ENCODE peak calls at places on chromosomes 11 and 22, in five cellular contexts. One of them, this sample, is unnamed.

GRCh38 chr11:120023120-120023519 is 114.8 kb downstream of the TRIM29 start:
- DNase-seq in CD8-positive, alpha-beta T cell: no peak
- DNase-seq in dorsolateral prefrontal cortex: no peak
- DNase-seq in AG10803: no peak
- DNase-seq in HFF-Myc: no peak
- DNase-seq in this sample: no peak

GRCh38 chr11:21402274-21402673 is 732.9 kb downstream of the NELL1 start:
- DNase-seq in HFF-Myc: no peak
- DNase-seq in AG10803: no peak
- DNase-seq in dorsolateral prefrontal cortex: no peak
- DNase-seq in CD8-positive, alpha-beta T cell: no peak
- DNase-seq in this sample: no peak

GRCh38 chr22:32904044-32904443 is 102.5 kb downstream of the TIMP3 start:
- DNase-seq in HFF-Myc: no peak
- DNase-seq in dorsolateral prefrontal cortex: peak
- DNase-seq in AG10803: peak
- DNase-seq in CD8-positive, alpha-beta T cell: no peak
- DNase-seq in this sample: no peak

GRCh38 chr11:17613428-17613962 is 66.4 kb downstream of the OTOG start:
- DNase-seq in HFF-Myc: no peak
- DNase-seq in dorsolateral prefrontal cortex: no peak
- DNase-seq in AG10803: no peak
- DNase-seq in CD8-positive, alpha-beta T cell: no peak
- DNase-seq in this sample: no peak

GRCh38 chr11:85955531-85955930 is 100.3 kb downstream of the CCDC83 start:
- DNase-seq in AG10803: peak
- DNase-seq in CD8-positive, alpha-beta T cell: no peak
- DNase-seq in HFF-Myc: no peak
- DNase-seq in dorsolateral prefrontal cortex: no peak
- DNase-seq in this sample: no peak

GRCh38 chr11:2743427-2744110 is 43.8 kb upstream of the KCNQ1OT1 start:
- DNase-seq in dorsolateral prefrontal cortex: no peak
- DNase-seq in HFF-Myc: no peak
- DNase-seq in AG10803: no peak
- DNase-seq in CD8-positive, alpha-beta T cell: no peak
- DNase-seq in this sample: no peak

GRCh38 chr11:75793966-75794365 is 21.0 kb upstream of the UVRAG start:
- DNase-seq in dorsolateral prefrontal cortex: no peak
- DNase-seq in CD8-positive, alpha-beta T cell: no peak
- DNase-seq in AG10803: no peak
- DNase-seq in HFF-Myc: no peak
- DNase-seq in this sample: no peak

GRCh38 chr11:107928767-107929507 is 689 bp downstream of the RAB39A start:
- DNase-seq in HFF-Myc: no peak
- DNase-seq in dorsolateral prefrontal cortex: peak
- DNase-seq in CD8-positive, alpha-beta T cell: no peak
- DNase-seq in AG10803: no peak
- DNase-seq in this sample: peak

GRCh38 chr11:94877446-94878200 is 95.7 kb downstream of the CWC15 start:
- DNase-seq in CD8-positive, alpha-beta T cell: no peak
- DNase-seq in AG10803: no peak
- DNase-seq in HFF-Myc: no peak
- DNase-seq in dorsolateral prefrontal cortex: no peak
- DNase-seq in this sample: no peak

GRCh38 chr11:38711110-38711509 is 2113.1 kb upstream of the RAG2 start:
- DNase-seq in dorsolateral prefrontal cortex: no peak
- DNase-seq in CD8-positive, alpha-beta T cell: no peak
- DNase-seq in HFF-Myc: no peak
- DNase-seq in AG10803: no peak
- DNase-seq in this sample: no peak

GRCh38 chr11:115348404-115348803 is 155.8 kb downstream of the CADM1 start:
- DNase-seq in AG10803: no peak
- DNase-seq in HFF-Myc: no peak
- DNase-seq in CD8-positive, alpha-beta T cell: no peak
- DNase-seq in dorsolateral prefrontal cortex: no peak
- DNase-seq in this sample: no peak

GRCh38 chr11:46160100-46160499 is 38.8 kb upstream of the PHF21A start:
- DNase-seq in AG10803: no peak
- DNase-seq in dorsolateral prefrontal cortex: no peak
- DNase-seq in CD8-positive, alpha-beta T cell: no peak
- DNase-seq in HFF-Myc: no peak
- DNase-seq in this sample: no peak

GRCh38 chr22:38927033-38927789 is 30.2 kb upstream of the APOBEC3A start:
- DNase-seq in CD8-positive, alpha-beta T cell: peak
- DNase-seq in dorsolateral prefrontal cortex: peak
- DNase-seq in AG10803: peak
- DNase-seq in HFF-Myc: no peak
- DNase-seq in this sample: peak

GRCh38 chr22:44126807-44127206 is 53.9 kb upstream of the PARVG start:
- DNase-seq in dorsolateral prefrontal cortex: no peak
- DNase-seq in AG10803: no peak
- DNase-seq in CD8-positive, alpha-beta T cell: no peak
- DNase-seq in HFF-Myc: no peak
- DNase-seq in this sample: no peak

GRCh38 chr11:125626381-125626950 is 1.5 kb downstream of the CHEK1 start:
- DNase-seq in AG10803: peak
- DNase-seq in HFF-Myc: peak
- DNase-seq in CD8-positive, alpha-beta T cell: peak
- DNase-seq in dorsolateral prefrontal cortex: peak
- DNase-seq in this sample: no peak

GRCh38 chr11:71998649-71999310 is at the start of gene IL18BP:
- DNase-seq in CD8-positive, alpha-beta T cell: peak
- DNase-seq in HFF-Myc: no peak
- DNase-seq in AG10803: no peak
- DNase-seq in dorsolateral prefrontal cortex: no peak
- DNase-seq in this sample: peak

GRCh38 chr11:92948116-92948515 is 21.3 kb upstream of the MTNR1B start:
- DNase-seq in HFF-Myc: no peak
- DNase-seq in CD8-positive, alpha-beta T cell: no peak
- DNase-seq in AG10803: no peak
- DNase-seq in dorsolateral prefrontal cortex: no peak
- DNase-seq in this sample: no peak

GRCh38 chr11:61140416-61140815 is 20.8 kb downstream of the VPS37C start:
- DNase-seq in AG10803: no peak
- DNase-seq in CD8-positive, alpha-beta T cell: no peak
- DNase-seq in dorsolateral prefrontal cortex: no peak
- DNase-seq in HFF-Myc: no peak
- DNase-seq in this sample: no peak

GRCh38 chr11:71446942-71447688 is 1.1 kb downstream of the DHCR7 start:
- DNase-seq in AG10803: peak
- DNase-seq in HFF-Myc: no peak
- DNase-seq in dorsolateral prefrontal cortex: no peak
- DNase-seq in CD8-positive, alpha-beta T cell: no peak
- DNase-seq in this sample: no peak

GRCh38 chr11:201936-202335 is 5.3 kb downstream of the BET1L start:
- DNase-seq in CD8-positive, alpha-beta T cell: no peak
- DNase-seq in HFF-Myc: no peak
- DNase-seq in AG10803: no peak
- DNase-seq in dorsolateral prefrontal cortex: peak
- DNase-seq in this sample: peak

GRCh38 chr11:59559886-59560285 is 48.5 kb downstream of the OR4D9 start:
- DNase-seq in AG10803: no peak
- DNase-seq in CD8-positive, alpha-beta T cell: no peak
- DNase-seq in HFF-Myc: no peak
- DNase-seq in dorsolateral prefrontal cortex: no peak
- DNase-seq in this sample: no peak

GRCh38 chr22:19446603-19447387 is 716 bp downstream of the C22orf39 start:
- DNase-seq in CD8-positive, alpha-beta T cell: no peak
- DNase-seq in dorsolateral prefrontal cortex: no peak
- DNase-seq in HFF-Myc: no peak
- DNase-seq in AG10803: no peak
- DNase-seq in this sample: no peak

GRCh38 chr11:19978668-19979518 is 181.4 kb downstream of the DBX1 start:
- DNase-seq in HFF-Myc: no peak
- DNase-seq in AG10803: peak
- DNase-seq in dorsolateral prefrontal cortex: no peak
- DNase-seq in CD8-positive, alpha-beta T cell: no peak
- DNase-seq in this sample: no peak

GRCh38 chr11:44988111-44988510 is 37.4 kb upstream of the TP53I11 start:
- DNase-seq in dorsolateral prefrontal cortex: no peak
- DNase-seq in HFF-Myc: no peak
- DNase-seq in CD8-positive, alpha-beta T cell: no peak
- DNase-seq in AG10803: no peak
- DNase-seq in this sample: no peak

GRCh38 chr11:123163621-123164020 is 31.4 kb downstream of the CLMP start:
- DNase-seq in CD8-positive, alpha-beta T cell: no peak
- DNase-seq in AG10803: no peak
- DNase-seq in HFF-Myc: no peak
- DNase-seq in dorsolateral prefrontal cortex: no peak
- DNase-seq in this sample: no peak
- TF ChIP-seq CTCF in CD8-positive, alpha-beta T cell: no peak
- TF ChIP-seq CTCF in AG10803: peak
- TF ChIP-seq CTCF in HFF-Myc: peak
- TF ChIP-seq CTCF in dorsolateral prefrontal cortex: no peak
- TF ChIP-seq CTCF in this sample: no peak

DNA sequence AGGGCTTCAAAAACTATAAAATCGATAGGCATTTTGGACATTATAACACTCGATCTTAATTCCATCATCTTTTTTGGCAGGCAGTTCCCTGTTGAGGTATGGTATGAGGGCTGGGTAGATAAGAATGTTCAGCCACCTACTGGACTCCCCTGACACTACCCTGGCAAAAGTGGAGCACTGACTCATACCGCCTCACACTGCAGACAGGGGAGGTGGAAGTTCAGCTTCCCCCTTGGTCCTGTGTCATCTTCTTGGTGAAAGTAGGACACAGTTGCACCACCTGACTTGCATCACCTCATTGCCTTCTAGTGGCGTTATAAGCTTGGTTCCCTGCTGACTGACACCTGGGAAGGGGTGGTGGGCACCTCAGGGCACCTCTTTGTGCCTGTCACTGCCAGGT is 30.4 kb downstream of the PAAF1 start:
- DNase-seq in CD8-positive, alpha-beta T cell: no peak
- DNase-seq in HFF-Myc: peak
- DNase-seq in dorsolateral prefrontal cortex: no peak
- DNase-seq in AG10803: peak
- DNase-seq in this sample: no peak
- TF ChIP-seq CTCF in CD8-positive, alpha-beta T cell: no peak
- TF ChIP-seq CTCF in HFF-Myc: no peak
- TF ChIP-seq CTCF in dorsolateral prefrontal cortex: no peak
- TF ChIP-seq CTCF in AG10803: peak
- TF ChIP-seq CTCF in this sample: no peak

DNA sequence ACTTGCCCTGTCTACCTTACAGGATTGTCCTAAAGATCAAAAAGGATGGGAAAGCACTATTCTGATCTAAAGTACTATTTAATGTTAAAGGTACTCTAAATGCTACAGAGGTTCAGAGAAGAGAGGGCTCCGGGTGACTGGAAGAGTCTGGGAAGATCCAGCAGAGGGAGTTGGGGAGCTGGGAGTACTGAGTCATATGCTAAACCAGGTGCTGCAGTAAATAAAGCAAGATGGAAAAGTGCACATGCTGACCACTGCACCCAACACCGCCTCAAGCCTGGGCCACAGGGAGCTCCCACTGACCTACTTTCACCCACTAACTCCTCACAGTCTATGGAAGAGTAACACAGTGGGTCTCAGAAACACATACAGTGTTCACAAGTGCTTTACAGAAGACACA is 49.3 kb downstream of the WT1 start:
- DNase-seq in CD8-positive, alpha-beta T cell: no peak
- DNase-seq in AG10803: peak
- DNase-seq in dorsolateral prefrontal cortex: no peak
- DNase-seq in HFF-Myc: peak
- DNase-seq in this sample: no peak
- TF ChIP-seq CTCF in CD8-positive, alpha-beta T cell: no peak
- TF ChIP-seq CTCF in AG10803: peak
- TF ChIP-seq CTCF in dorsolateral prefrontal cortex: peak
- TF ChIP-seq CTCF in HFF-Myc: peak
- TF ChIP-seq CTCF in this sample: no peak

GRCh38 chr22:30328466-30329049 is 1.8 kb upstream of the TBC1D10A start:
- DNase-seq in AG10803: peak
- DNase-seq in dorsolateral prefrontal cortex: no peak
- DNase-seq in CD8-positive, alpha-beta T cell: no peak
- DNase-seq in HFF-Myc: no peak
- DNase-seq in this sample: no peak

GRCh38 chr22:30327864-30328345 is 1.2 kb upstream of the TBC1D10A start:
- DNase-seq in dorsolateral prefrontal cortex: no peak
- DNase-seq in AG10803: no peak
- DNase-seq in CD8-positive, alpha-beta T cell: no peak
- DNase-seq in HFF-Myc: no peak
- DNase-seq in this sample: no peak

GRCh38 chr22:30325065-30325720 is 1.5 kb downstream of the TBC1D10A start:
- DNase-seq in HFF-Myc: no peak
- DNase-seq in AG10803: peak
- DNase-seq in CD8-positive, alpha-beta T cell: no peak
- DNase-seq in dorsolateral prefrontal cortex: no peak
- DNase-seq in this sample: no peak

GRCh38 chr22:30325724-30326703 is 727 bp downstream of the TBC1D10A start:
- DNase-seq in dorsolateral prefrontal cortex: no peak
- DNase-seq in HFF-Myc: no peak
- DNase-seq in AG10803: no peak
- DNase-seq in CD8-positive, alpha-beta T cell: no peak
- DNase-seq in this sample: no peak

DNA sequence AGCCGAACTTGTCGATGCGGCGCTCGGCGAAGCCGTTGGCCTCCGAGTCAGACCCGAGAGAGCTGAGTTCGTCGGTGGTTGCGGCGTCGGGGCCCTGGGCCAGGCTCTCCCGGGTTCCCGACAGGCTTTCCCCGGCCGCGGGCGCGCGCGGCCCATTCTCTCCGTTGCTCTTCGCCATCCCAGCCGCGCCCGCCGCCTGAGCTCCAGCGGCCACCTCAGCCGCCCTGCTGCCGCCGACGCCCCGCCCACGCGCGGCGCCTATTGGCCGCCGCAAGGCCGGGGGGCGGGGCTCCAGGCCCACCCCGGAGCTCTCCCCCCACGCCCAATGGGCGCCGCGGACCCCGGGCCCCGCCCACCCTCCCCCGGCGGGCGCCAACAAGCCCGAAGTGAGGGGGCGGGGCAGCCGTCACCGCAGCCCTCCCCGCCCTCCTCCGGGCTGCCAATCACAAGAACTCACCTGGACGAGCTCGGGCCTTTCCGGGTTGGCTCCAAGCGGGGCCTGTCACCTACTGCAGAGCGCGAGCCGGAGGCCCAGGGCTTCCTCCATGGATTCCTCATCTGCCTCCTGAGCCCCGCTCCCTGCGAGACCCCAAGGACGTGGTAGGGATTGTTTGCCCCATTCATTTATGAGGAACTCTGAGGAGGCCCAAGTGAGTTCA is at the start of gene TBC1D10A:
- DNase-seq in dorsolateral prefrontal cortex: peak
- DNase-seq in HFF-Myc: no peak
- DNase-seq in AG10803: peak
- DNase-seq in CD8-positive, alpha-beta T cell: peak
- DNase-seq in this sample: peak
- TF ChIP-seq CTCF in dorsolateral prefrontal cortex: peak
- TF ChIP-seq CTCF in HFF-Myc: no peak
- TF ChIP-seq CTCF in AG10803: no peak
- TF ChIP-seq CTCF in CD8-positive, alpha-beta T cell: no peak
- TF ChIP-seq CTCF in this sample: no peak

This sample was measured in activated B cell treated with CpG ODN at 0.5 μM for 24 hours.